ENCODE peak calls at places on chromosomes 7 and 10, in eight cellular contexts. B is right lobe of liver, G is cerebellum, A is Ammon's horn, J is cardiac fibroblast, N is posterior vena cava, E is D341Med, P is NCI-H146. O is an unnamed sample.

GRCh38 chr10:86034710-86035109 is 331.9 kb downstream of the GRID1 start:
- DNase-seq in B (no peak), G (no peak), A (no peak), J (no peak), N (no peak), E (no peak), P (no peak), O (no peak)

GRCh38 chr10:69217119-69217754 is 2.9 kb upstream of the HKDC1 start:
- DNase-seq in B (no peak), G (no peak), A (no peak), J (peak), N (no peak), E (peak), P (no peak), O (peak)

GRCh38 chr7:36871863-36872262 is 147.6 kb upstream of the AOAH start:
- DNase-seq in B (no peak), G (no peak), A (no peak), J (no peak), N (no peak), E (no peak), P (no peak), O (no peak)

GRCh38 chr10:3494879-3495230 is 290.2 kb downstream of the KLF6 start:
- DNase-seq in B (no peak), G (no peak), A (no peak), J (no peak), N (no peak), E (no peak), P (no peak), O (no peak)

GRCh38 chr10:34252111-34252510 is 563.0 kb downstream of the PARD3 start:
- DNase-seq in B (no peak), G (no peak), A (no peak), J (no peak), N (no peak), E (no peak), P (peak), O (peak)

GRCh38 chr10:95133016-95133752 is 60.9 kb upstream of the ACSM6 start:
- DNase-seq in B (peak), G (no peak), A (peak), J (peak), N (peak), E (peak), P (peak), O (peak)

GRCh38 chr10:11684717-11685645 is 57.2 kb upstream of the ECHDC3 start:
- DNase-seq in B (no peak), G (no peak), A (peak), J (peak), N (peak), E (no peak), P (no peak), O (no peak)

GRCh38 chr7:74289660-74290589 is 718 bp downstream of the CLIP2 start:
- DNase-seq in B (no peak), G (peak), A (peak), J (no peak), N (no peak), E (no peak), P (peak), O (peak)

GRCh38 chr10:89555688-89556445 is 20.5 kb upstream of the SLC16A12 start:
- DNase-seq in B (no peak), G (no peak), A (no peak), J (peak), N (no peak), E (no peak), P (no peak), O (peak)